ENCODE peak calls at places on chromosome 20, in six cellular contexts. V is WTC11, B is HCT116, C is K562, P is HepG2, O is GM12878. A is an unnamed sample.

GRCh38 chr20:54525906-54526596 is 50.7 kb downstream of the DOK5 start:
- DNase-seq in B (no peak), C (no peak), O (no peak), V (no peak), P (no peak), A (no peak)

GRCh38 chr20:14984768-14985622 is 647.6 kb upstream of the FLRT3 start:
- DNase-seq in P (peak), B (no peak), C (no peak), O (no peak), V (no peak), A (no peak)

GRCh38 chr20:49646126-49646525 is 67.6 kb downstream of the B4GALT5 start:
- DNase-seq in V (no peak), P (no peak), O (no peak), C (no peak), B (no peak), A (no peak)

GRCh38 chr20:21173496-21174025 is 47.7 kb downstream of the KIZ start:
- DNase-seq in O (no peak), V (no peak), C (no peak), B (no peak), P (no peak), A (no peak)

GRCh38 chr20:11195169-11195568 is 521.4 kb upstream of the JAG1 start:
- DNase-seq in C (no peak), O (no peak), V (no peak), B (no peak), P (no peak), A (no peak)

GRCh38 chr20:39111359-39112195 is 149.4 kb downstream of the DHX35 start:
- DNase-seq in P (no peak), B (no peak), V (no peak), O (no peak), C (no peak), A (peak)

GRCh38 chr20:63753381-63753780 is 13.8 kb downstream of the SLC2A4RG start:
- DNase-seq in C (no peak), P (no peak), V (no peak), O (no peak), B (no peak), A (no peak)

GRCh38 chr20:13397300-13397724 is 176.2 kb downstream of the ISM1 start:
- DNase-seq in P (no peak), C (no peak), B (no peak), V (no peak), O (no peak), A (no peak)

GRCh38 chr20:38680492-38681118 is 43.7 kb upstream of the SLC32A1 start:
- DNase-seq in P (peak), C (peak), V (peak), O (no peak), B (no peak), A (peak)

GRCh38 chr20:63854069-63854765 is 7.1 kb upstream of the ABHD16B start:
- DNase-seq in V (peak), C (peak), P (no peak), B (no peak), O (no peak), A (no peak)

GRCh38 chr20:62749851-62750445 is 41.3 kb downstream of the NTSR1 start:
- DNase-seq in B (no peak), V (no peak), C (no peak), P (no peak), O (no peak), A (no peak)

GRCh38 chr20:8152183-8152582 is 20.1 kb downstream of the PLCB1 start:
- DNase-seq in P (no peak), O (no peak), B (no peak), C (no peak), V (no peak), A (no peak)
- TF ChIP-seq ATF3 in P (no peak), O (no peak), B (no peak), C (no peak), V (no peak), A (no peak)

DNA sequence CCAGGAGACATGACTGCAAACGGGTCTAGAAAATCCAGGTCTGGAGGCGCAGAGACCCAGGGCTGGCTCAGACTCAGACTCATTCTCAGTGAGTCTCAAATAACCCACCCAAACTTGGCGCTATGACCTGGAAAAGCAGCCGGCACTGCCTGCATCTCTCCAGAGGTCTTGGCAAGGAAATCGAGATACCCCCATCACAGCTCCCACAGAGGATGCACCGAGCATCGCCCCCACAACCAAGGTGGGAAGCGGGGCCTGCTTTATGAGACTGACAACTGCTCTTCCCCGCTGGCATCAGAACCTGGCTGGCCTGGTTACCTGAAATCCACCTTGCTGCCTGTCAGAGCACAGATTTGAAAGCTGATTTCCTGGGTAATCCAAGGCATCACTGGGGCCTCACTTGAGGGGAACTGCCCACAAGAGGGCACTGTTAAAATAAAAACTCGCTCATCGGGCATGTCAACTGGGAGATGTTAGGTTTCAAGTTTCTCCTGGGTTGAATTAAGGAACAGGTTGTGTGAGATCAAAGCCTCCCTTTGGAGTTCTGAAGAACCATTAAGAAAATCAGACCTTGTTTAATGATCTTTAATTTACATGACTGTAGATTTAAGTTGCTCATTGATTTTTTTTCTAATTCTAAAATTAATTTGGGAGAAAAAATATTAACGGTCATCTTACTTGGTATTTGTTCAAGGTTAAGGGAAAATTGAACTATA is 55.0 kb downstream of the KIF16B start:
- DNase-seq in O (no peak), B (peak), C (peak), P (peak), V (peak), A (no peak)
- TF ChIP-seq ATF3 in O (no peak), B (no peak), C (no peak), P (no peak), V (no peak), A (no peak)

DNA sequence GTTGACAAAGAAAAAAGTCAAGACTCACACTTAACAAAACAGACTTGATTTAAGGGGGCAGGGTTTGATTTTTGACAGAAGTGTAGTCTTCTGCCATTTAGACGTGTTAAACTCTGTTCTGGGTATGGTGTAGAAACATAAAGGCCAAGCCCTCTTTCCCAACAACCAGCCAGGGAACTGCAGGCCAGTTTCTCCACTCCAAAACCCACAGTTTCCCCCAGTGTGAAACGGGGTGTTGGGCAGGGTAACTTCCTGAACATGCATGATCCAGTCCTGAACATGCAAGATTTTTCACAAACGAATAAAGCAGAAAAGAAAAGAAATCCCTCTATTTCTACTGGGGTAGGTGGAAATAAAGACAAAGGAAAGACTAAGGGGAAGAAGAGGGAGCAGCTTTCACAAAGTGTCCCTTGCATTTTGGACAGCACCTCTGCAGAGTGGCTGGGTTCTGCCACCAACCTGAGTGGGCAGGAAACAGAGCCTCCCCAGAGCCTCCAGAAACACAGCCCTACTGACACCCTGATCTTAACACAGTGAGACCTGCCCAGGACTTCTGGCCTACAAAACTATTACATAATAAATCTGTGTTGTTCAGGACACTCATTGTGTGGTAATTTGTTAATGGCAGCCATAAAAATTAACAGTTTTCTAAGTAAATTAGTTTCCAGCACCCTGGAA is 7.4 kb downstream of the APMAP start:
- DNase-seq in P (no peak), O (no peak), C (no peak), B (no peak), V (no peak), A (peak)
- TF ChIP-seq ATF3 in P (no peak), O (no peak), C (no peak), B (no peak), V (no peak), A (no peak)

DNA sequence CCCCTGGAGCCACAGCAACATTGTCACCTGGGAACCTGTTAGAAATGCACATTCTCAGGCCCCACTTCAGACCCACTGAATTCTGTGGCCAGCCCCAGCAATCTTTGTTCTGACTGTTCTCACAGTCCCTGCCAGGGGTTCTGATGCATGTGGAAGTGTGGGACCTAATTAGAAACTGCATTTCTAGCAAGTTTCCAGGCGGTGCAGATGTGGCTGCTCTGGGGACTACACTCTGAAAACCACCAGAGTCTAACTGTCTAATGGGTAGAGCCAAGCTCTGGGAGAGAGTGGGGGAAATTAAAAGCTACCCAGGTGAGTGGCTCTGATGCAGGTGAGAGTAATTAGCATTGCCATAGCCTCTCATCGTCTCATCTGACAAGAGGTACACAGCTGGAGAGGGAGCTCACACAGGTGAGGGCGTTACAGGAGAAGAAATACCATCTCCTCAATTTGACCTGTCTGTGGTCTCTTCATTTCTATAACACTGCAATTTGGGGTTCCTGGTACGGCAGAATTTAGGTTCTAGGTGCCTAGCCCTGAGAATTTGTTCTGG is 66.0 kb downstream of the SNX5 start:
- DNase-seq in V (no peak), P (no peak), C (no peak), B (no peak), O (no peak), A (no peak)
- TF ChIP-seq ATF3 in V (no peak), P (no peak), C (no peak), B (no peak), O (no peak), A (no peak)

GRCh38 chr20:37237656-37238055 is 24.0 kb downstream of the GHRH start:
- DNase-seq in O (no peak), C (no peak), V (no peak), P (no peak), B (no peak), A (no peak)
- TF ChIP-seq ATF3 in O (no peak), C (no peak), V (no peak), P (no peak), B (no peak), A (no peak)

A was measured in H1.